ENCODE peak calls at places on chromosomes 4 and X, in eight cellular contexts. P is spleen, E is heart right ventricle, N is DND-41, D is psoas muscle, G is left ventricle myocardium inferior, K is colonic mucosa, R is ascending aorta. S is an unnamed sample. For H3K4me1, the result is how much of the 10 kb centered on the place peaks cover.

GRCh38 chr4:106746451-106746850 is 289.7 kb downstream of the DKK2 start:
- DNase-seq in P (no peak), E (no peak), N (no peak), D (no peak), G (no peak), K (no peak), R (no peak), S (no peak)

GRCh38 chr4:76307670-76308014 is 1.1 kb downstream of the STBD1 start:
- DNase-seq in P (no peak), E (peak), N (no peak), D (peak), G (peak), K (peak), R (no peak), S (no peak)

GRCh38 chr4:2416564-2417195 is 1.8 kb downstream of the ZFYVE28 start:
- DNase-seq in P (peak), E (no peak), N (no peak), D (no peak), G (peak), K (peak), R (no peak), S (no peak)

GRCh38 chrX:45788941-45789348 is 588.3 kb upstream of the DIPK2B start:
- DNase-seq in P (peak), E (peak), N (no peak), D (peak), G (peak), K (no peak), R (no peak), S (no peak)

GRCh38 chrX:41116948-41117347 is 31.7 kb downstream of the USP9X start:
- DNase-seq in P (no peak), E (no peak), N (no peak), D (no peak), G (no peak), K (no peak), R (no peak), S (no peak)

GRCh38 chrX:34404386-34405070 is 252.6 kb downstream of the TMEM47 start:
- DNase-seq in P (no peak), E (no peak), N (no peak), D (no peak), G (no peak), K (no peak), R (no peak), S (no peak)

GRCh38 chrX:13090261-13091110 is 46.1 kb upstream of the FAM9C start:
- DNase-seq in P (no peak), E (no peak), N (peak), D (no peak), G (no peak), K (no peak), R (no peak), S (no peak)

GRCh38 chrX:97987979-97988378 is 1104.3 kb downstream of the RPA4 start:
- DNase-seq in P (no peak), E (no peak), N (no peak), D (no peak), G (no peak), K (no peak), R (no peak), S (no peak)

GRCh38 chr4:186621959-186622553 is 66.7 kb upstream of the MTNR1A start:
- DNase-seq in P (no peak), E (no peak), N (no peak), D (no peak), G (no peak), K (no peak), R (no peak), S (no peak)

GRCh38 chrX:138756234-138756633 is 44.7 kb upstream of the FGF13 start:
- DNase-seq in P (no peak), E (peak), N (no peak), D (peak), G (peak), K (peak), R (no peak), S (no peak)

GRCh38 chrX:22742174-22742573 is 257.6 kb upstream of the DDX53 start:
- DNase-seq in P (no peak), E (no peak), N (no peak), D (no peak), G (no peak), K (no peak), R (no peak), S (no peak)

GRCh38 chrX:109872021-109872730 is 130.7 kb upstream of the TMEM164 start:
- DNase-seq in P (no peak), E (no peak), N (no peak), D (no peak), G (no peak), K (no peak), R (no peak), S (no peak)

GRCh38 chr4:26242451-26242850 is 78.4 kb upstream of the RBPJ start:
- DNase-seq in P (no peak), E (no peak), N (no peak), D (no peak), G (no peak), K (no peak), R (no peak), S (no peak)

GRCh38 chrX:101415180-101416130 is 7.4 kb downstream of the HNRNPH2 start:
- DNase-seq in P (no peak), E (no peak), N (peak), D (no peak), G (no peak), K (peak), R (no peak), S (no peak)

GRCh38 chr4:19329631-19330030 is 922.1 kb upstream of the SLIT2 start:
- DNase-seq in P (no peak), E (no peak), N (no peak), D (no peak), G (no peak), K (no peak), R (no peak), S (no peak)

GRCh38 chr4:76744253-76744921 is 153.6 kb downstream of the SOWAHB start:
- DNase-seq in P (no peak), E (no peak), N (no peak), D (no peak), G (no peak), K (no peak), R (no peak), S (no peak)

GRCh38 chr4:25775166-25775565 is 87.6 kb downstream of the SEL1L3 start:
- DNase-seq in P (no peak), E (no peak), N (no peak), D (no peak), G (no peak), K (no peak), R (no peak), S (no peak)

GRCh38 chr4:8198906-8199593 is at the start of gene SH3TC1:
- DNase-seq in P (peak), E (peak), N (peak), D (peak), G (peak), K (peak), R (peak), S (peak)

GRCh38 chrX:139973290-139973689 is 8.0 kb upstream of the CXorf66 start:
- DNase-seq in P (no peak), E (no peak), N (no peak), D (no peak), G (no peak), K (no peak), R (no peak), S (no peak)

GRCh38 chr4:77196866-77197265 is 39.9 kb downstream of the CCNG2 start:
- DNase-seq in P (no peak), E (no peak), N (no peak), D (no peak), G (no peak), K (no peak), R (no peak), S (no peak)

GRCh38 chrX:79080131-79080530 is 64.4 kb upstream of the GPR174 start:
- DNase-seq in P (no peak), E (no peak), N (no peak), D (no peak), G (no peak), K (no peak), R (no peak), S (no peak)
- H3K4me1 ChIP-seq in P (under half), E (under half), N (under half), D (under half), G (under half), K (under half), R (under half), S (under half)

GRCh38 chrX:17375361-17375630 is 296 bp downstream of the NHS start:
- DNase-seq in P (no peak), E (no peak), N (no peak), D (no peak), G (no peak), K (peak), R (no peak), S (no peak)
- TF ChIP-seq CTCF in P (no peak), E (no peak), N (no peak), D (no peak), G (no peak), K (no peak), R (no peak), S (no peak)

DNA sequence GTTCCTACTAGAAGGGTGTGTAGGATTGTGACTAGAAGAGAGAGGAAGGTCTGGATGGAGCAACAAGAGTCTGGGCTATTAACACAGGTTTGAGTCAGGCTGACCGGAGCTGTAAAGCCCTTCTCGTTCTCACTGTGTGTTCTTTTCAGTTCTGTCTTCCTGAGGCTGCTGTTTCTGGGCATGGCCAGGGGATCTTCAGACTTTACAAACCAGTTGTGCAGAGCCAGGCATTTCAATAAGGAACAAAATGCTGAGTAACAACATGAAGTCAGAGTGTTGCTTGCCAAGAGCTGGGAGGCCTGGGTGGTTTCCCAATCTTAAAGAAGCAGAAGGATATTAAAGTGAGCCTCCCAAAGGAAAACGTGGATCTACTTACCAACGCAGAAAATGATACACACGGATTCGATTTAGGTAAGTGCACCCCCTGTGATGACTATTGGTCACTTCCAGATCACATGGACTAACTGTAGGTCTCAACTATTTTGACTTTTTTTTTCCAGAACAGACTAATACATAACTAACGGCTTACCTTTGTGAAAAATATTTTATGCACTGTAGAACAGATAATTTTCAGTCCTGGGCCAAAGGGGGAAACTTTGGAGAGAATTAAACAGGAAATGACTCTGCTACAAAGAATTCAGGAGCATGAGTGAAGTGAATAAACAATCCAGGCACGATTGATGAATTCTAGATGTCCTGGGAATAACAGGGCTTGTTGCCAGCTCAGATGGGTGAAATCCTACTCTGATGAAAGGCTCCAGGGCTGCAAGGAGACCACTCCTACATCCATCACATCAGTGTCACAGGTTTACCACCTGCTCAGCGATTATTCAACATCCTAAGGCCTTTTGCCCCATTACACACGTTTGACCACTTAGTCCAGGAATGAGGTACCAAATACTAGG is 94.5 kb downstream of the ANXA3 start:
- DNase-seq in P (no peak), E (peak), N (no peak), D (peak), G (peak), K (peak), R (peak), S (peak)
- H3K27ac ChIP-seq in P (peak), E (peak), N (no peak), D (peak), G (peak), K (peak), R (peak), S (peak)

GRCh38 chr4:137529432-137529831 is 2.9 kb downstream of the PCDH18 start:
- DNase-seq in P (no peak), E (no peak), N (no peak), D (no peak), G (no peak), K (no peak), R (no peak), S (no peak)
- H3K4me1 ChIP-seq in P (under half), E (under half), N (under half), D (under half), G (under half), K (under half), R (under half), S (half or more)

GRCh38 chr4:155604718-155605601 is 61.7 kb upstream of the GUCY1A1 start:
- DNase-seq in P (no peak), E (no peak), N (no peak), D (peak), G (no peak), K (no peak), R (peak), S (peak)
- TF ChIP-seq CTCF in P (no peak), E (no peak), N (no peak), D (no peak), G (no peak), K (no peak), R (no peak), S (no peak)

GRCh38 chr4:182729527-182729926 is 187.7 kb downstream of the DCTD start:
- DNase-seq in P (no peak), E (no peak), N (no peak), D (no peak), G (no peak), K (no peak), R (no peak), S (no peak)
- H3K27ac ChIP-seq in P (no peak), E (no peak), N (no peak), D (no peak), G (no peak), K (no peak), R (no peak), S (no peak)

DNA sequence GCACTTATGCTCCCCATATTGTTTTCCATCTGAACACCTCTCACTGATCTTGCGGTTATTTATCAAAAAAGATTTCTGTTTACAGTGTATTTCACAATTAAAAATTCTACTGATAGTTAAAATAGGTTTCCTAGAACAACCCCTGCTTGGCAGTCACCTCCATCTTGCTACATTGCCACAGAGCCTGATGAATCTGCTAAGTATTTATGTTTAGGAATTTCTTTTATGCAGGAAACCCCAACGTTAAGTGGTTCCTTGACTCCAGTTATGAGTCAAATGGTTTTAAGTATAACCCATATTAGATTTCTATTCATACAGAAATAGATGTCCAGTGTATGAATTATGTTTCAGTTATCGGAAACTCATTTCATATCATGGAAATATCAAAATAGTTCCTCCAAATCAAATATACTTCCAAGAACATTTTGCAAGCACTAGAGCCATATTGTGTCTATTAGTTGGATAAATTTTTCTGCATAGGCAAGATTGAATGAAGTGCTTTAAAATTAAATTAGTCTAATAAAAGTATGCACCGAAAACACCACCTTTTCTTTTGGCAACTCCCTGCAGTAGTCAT is 20.6 kb downstream of the GALNT7 start:
- DNase-seq in P (no peak), E (no peak), N (no peak), D (no peak), G (no peak), K (no peak), R (no peak), S (no peak)
- H3K4me1 ChIP-seq in P (under half), E (under half), N (under half), D (under half), G (under half), K (under half), R (under half), S (under half)

GRCh38 chr4:170589597-170590191 is 499.9 kb upstream of the AADAT start:
- DNase-seq in P (no peak), E (no peak), N (no peak), D (no peak), G (no peak), K (no peak), R (no peak), S (no peak)
- TF ChIP-seq CTCF in P (no peak), E (no peak), N (peak), D (no peak), G (no peak), K (no peak), R (peak), S (peak)

GRCh38 chr4:6277935-6278800 is 8.5 kb downstream of the WFS1 start:
- DNase-seq in P (no peak), E (no peak), N (no peak), D (no peak), G (no peak), K (no peak), R (no peak), S (no peak)
- H3K27ac ChIP-seq in P (peak), E (peak), N (no peak), D (no peak), G (peak), K (no peak), R (peak), S (peak)

DNA sequence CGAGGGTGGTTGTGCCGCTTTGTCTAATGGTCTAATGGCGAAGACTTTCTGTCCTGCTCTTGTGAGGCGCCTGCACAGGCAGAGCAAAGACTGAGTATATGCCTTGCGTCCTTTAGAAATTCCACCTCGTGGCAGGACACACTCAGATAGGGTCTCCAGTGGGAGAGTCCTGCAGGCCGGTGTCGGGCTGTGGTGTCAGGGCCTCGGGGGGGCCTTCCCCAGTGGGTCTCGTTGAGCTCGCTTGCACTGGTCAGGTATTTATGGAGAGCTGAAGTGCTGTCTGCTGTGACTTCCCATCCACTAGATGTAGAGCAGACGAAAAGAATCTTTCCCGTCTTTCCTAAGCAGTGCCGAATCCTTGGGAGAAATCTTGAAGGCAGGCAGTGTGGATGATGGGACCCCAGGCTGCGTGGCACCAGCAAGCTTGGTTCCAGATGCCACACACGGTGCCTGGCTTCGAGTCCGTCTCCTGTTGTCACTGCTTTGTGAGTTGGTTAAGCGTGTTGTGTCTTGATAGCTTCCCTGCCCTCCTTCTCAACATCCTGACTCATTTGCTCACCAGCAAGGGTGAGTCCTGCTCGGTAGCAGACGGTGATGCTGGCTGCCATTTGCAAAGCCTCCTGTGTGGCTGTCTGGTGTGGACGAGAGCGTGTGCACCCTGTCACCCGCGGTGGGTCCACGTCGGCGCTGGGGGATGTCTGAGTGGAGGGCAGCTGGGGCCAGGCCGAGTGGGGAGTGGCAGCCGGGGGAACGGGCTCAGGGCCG is 20.5 kb downstream of the MAEA start:
- DNase-seq in P (peak), E (no peak), N (no peak), D (no peak), G (no peak), K (no peak), R (no peak), S (no peak)
- H3K4me1 ChIP-seq in P (half or more), E (under half), N (under half), D (under half), G (under half), K (under half), R (under half), S (under half)

S was measured in thoracic aorta.